ENCODE peak calls at places on chromosomes 6 and 20, in four cellular contexts. B is heart right ventricle, I is fibroblast of the aortic adventitia, D is OCI-LY7. F is an unnamed sample.

GRCh38 chr6:13611715-13612114 is 3.4 kb upstream of the NOL7 start:
- DNase-seq in D (peak; percentile 32), I (no peak), B (no peak), F (no peak)

GRCh38 chr20:2283706-2284423 is 11.9 kb upstream of the TGM3 start:
- DNase-seq in B (no peak), D (no peak), I (no peak), F (no peak)

GRCh38 chr20:49323622-49324238 is 45.9 kb upstream of the ZNFX1 start:
- DNase-seq in D (peak; percentile 52), I (peak; percentile 86), B (no peak), F (peak; percentile 64)

GRCh38 chr20:62063981-62064787 is 1.5 kb downstream of the TAF4 start:
- DNase-seq in B (peak; percentile 23), I (no peak), D (no peak), F (no peak)

GRCh38 chr6:45378324-45378926 is 691 bp upstream of the SUPT3H start:
- DNase-seq in B (peak; percentile 39), I (no peak), D (no peak), F (no peak)

GRCh38 chr6:9083108-9083507 is 647.8 kb upstream of the SLC35B3 start:
- DNase-seq in I (no peak), B (no peak), D (no peak), F (no peak)

GRCh38 chr6:138824482-138825134 is 28.7 kb downstream of the ECT2L start:
- DNase-seq in D (no peak), I (no peak), B (no peak), F (no peak)

GRCh38 chr6:47633141-47633540 is 65.2 kb upstream of the ADGRF4 start:
- DNase-seq in D (no peak), I (peak; percentile 34), B (no peak), F (no peak)

GRCh38 chr6:54697423-54697822 is 149.1 kb upstream of the FAM83B start:
- DNase-seq in I (peak; percentile 11), B (no peak), D (no peak), F (no peak)

GRCh38 chr6:167670938-167671338 is 155.8 kb upstream of the AFDN start:
- DNase-seq in B (no peak), I (no peak), D (no peak), F (no peak)

GRCh38 chr20:62887147-62887859 is 25.7 kb upstream of the TCFL5 start:
- DNase-seq in D (no peak), B (no peak), I (peak; percentile 66), F (peak; percentile 83)

GRCh38 chr6:23446394-23447001 is 679.5 kb upstream of the NRSN1 start:
- DNase-seq in I (peak; percentile 52), B (peak; percentile 7), D (no peak), F (peak; percentile 55)

GRCh38 chr6:139542351-139542750 is 167.9 kb upstream of the CITED2 start:
- DNase-seq in D (no peak), B (no peak), I (no peak), F (no peak)

GRCh38 chr6:39076993-39077535 is 28.5 kb downstream of the GLP1R start:
- DNase-seq in B (no peak), I (no peak), D (no peak), F (no peak)

GRCh38 chr6:14146459-14147096 is 29.0 kb downstream of the CD83 start:
- DNase-seq in D (no peak), B (no peak), I (no peak), F (no peak)

GRCh38 chr6:28522594-28523557 is 2.8 kb upstream of the GPX5 start:
- DNase-seq in D (no peak), I (no peak), B (no peak), F (no peak)

GRCh38 chr20:41172296-41173140 is 35.2 kb downstream of the PLCG1 start:
- DNase-seq in B (peak; percentile 14), I (no peak), D (no peak), F (no peak)

GRCh38 chr6:87333591-87334181 is 4.6 kb upstream of the GJB7 start:
- DNase-seq in D (peak; percentile 41), I (peak; percentile 34), B (peak; percentile 42), F (no peak)

GRCh38 chr6:113672691-113673149 is 184.4 kb upstream of the MARCKS start:
- DNase-seq in I (peak; percentile 94), B (peak; percentile 31), D (no peak), F (no peak)

GRCh38 chr20:31605902-31606677 is 1.0 kb downstream of the ID1 start:
- DNase-seq in D (no peak), B (no peak), I (peak; percentile 30), F (no peak)

GRCh38 chr6:6966569-6966968 is 141.2 kb upstream of the RREB1 start:
- DNase-seq in B (no peak), I (no peak), D (no peak), F (no peak)

GRCh38 chr6:146968041-146968760 is 236.0 kb upstream of the STXBP5 start:
- DNase-seq in D (no peak), B (no peak), I (peak; percentile 94), F (peak; percentile 74)

GRCh38 chr6:160810238-160810637 is 108.2 kb downstream of the PLG start:
- DNase-seq in B (no peak), D (no peak), I (no peak), F (no peak)

DNA sequence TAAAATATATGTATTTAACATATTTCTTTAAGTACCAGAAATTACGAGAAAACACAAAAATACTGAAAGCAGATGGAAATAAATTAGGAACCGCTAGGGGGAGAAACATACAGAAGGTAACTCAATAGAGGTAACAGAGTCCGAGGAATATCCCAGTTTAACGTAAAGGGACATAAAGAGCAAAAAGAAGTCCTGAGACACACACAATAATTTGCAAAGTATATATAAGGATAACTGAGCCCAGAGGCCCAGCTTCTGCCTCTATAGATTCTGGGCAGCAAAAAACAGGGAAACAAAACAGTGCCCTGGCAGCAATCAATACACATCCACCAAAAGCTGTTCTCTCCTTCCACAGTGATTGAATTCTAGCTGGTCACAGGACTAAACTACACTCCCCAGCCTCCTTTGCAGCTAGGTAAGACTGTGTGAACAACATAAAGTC is 15.1 kb downstream of the TBC1D32 start:
- DNase-seq in B (no peak), D (no peak), I (peak; percentile 56), F (no peak)
- TF ChIP-seq CTCF in B (peak; percentile 49), D (no peak), I (peak; percentile 70), F (peak; percentile 23)

GRCh38 chr6:170160031-170160627 is 130.7 kb downstream of the DLL1 start:
- DNase-seq in D (peak; percentile 68), B (no peak), I (no peak), F (no peak)

GRCh38 chr6:170158296-170159039 is 132.4 kb downstream of the DLL1 start:
- DNase-seq in D (no peak), I (no peak), B (no peak), F (no peak)

GRCh38 chr6:170157567-170158218 is 133.2 kb downstream of the DLL1 start:
- DNase-seq in B (no peak), I (no peak), D (no peak), F (no peak)

GRCh38 chr6:170160628-170161611 is 130.0 kb downstream of the DLL1 start:
- DNase-seq in B (no peak), D (no peak), I (no peak), F (no peak)

GRCh38 chr6:170159040-170159965 is 131.6 kb downstream of the DLL1 start:
- DNase-seq in I (no peak), B (no peak), D (no peak), F (no peak)
- H3K4me3 ChIP-seq in I (no peak overlapping the region), B (no peak overlapping the region), D (peak overlapping the region; percentile 59), F (no peak overlapping the region)

DNA sequence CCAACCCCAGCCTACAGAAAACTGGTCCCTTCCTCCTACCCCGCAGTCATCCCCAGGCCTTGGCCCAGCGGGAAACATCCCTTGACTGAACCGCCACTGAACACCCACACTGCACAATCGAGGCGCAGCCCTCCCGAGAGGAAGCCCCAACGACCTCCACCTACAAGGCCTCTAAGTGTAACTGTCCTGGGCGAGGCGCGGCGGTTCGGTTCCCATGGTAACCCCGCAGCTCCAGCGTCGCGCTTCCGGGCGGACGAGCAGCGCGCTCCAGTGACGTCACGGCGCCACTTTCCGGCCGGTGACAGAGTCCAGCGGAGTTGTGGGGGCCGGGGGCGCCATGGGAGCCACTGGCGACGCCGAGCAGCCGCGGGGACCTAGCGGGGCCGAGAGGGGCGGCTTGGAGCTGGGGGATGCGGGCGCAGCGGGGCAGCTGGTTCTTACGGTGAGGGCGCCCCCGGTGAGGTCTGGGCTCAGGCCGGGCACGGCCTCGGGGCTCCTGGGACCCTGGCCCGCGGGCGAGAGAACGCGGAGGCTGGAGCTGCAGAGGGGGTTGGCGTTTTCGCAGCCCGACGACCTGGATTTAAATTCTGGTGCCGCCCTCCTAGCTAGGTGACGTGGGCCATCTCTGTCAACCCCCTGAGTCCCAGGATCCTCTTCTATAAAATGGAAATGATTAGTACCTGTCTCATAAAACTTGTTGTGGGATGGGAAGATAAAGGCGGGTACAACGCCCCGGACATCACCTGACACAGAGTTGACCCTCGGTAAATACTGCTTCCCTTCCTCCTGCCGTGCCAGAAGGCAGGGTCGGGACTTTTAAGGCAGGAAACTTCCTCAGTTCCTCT is at the start of the genes DNTTIP1 and WFDC3:
- DNase-seq in D (peak; percentile 94), B (peak; percentile 93), I (peak; percentile 84), F (peak; percentile 49)
- TF ChIP-seq CTCF in D (no peak), B (no peak), I (no peak), F (no peak)

GRCh38 chr6:4675086-4675485 is 101.1 kb upstream of the CDYL start:
- DNase-seq in I (no peak), D (no peak), B (no peak), F (no peak)

GRCh38 chr6:4672772-4673171 is 103.4 kb upstream of the CDYL start:
- DNase-seq in B (no peak), D (no peak), I (peak; percentile 81), F (no peak)

GRCh38 chr6:4671587-4672115 is 104.6 kb upstream of the CDYL start:
- DNase-seq in B (no peak), I (no peak), D (no peak), F (no peak)

GRCh38 chr6:4676016-4676415 is 100.2 kb upstream of the CDYL start:
- DNase-seq in B (no peak), D (no peak), I (no peak), F (no peak)

DNA sequence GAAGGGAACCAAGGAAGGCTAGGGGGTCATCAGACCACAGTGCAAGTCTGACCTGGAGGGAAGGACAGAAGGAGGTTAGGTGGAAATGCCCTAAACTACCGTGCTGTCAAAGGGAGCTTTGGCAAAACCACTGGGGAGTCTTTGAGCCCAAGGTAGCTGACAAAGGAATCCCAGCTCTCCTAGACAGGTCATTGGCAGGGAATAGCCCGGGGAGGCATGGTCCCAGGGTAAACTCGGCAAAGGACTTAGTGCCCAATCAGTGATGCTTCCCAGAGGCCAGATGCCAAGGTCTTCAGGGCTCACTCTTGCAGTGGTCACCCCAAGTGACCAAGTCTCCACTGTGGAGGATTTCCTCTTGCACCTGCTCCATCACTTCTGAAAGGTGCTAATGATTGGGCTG is 102.3 kb upstream of the CDYL start:
- DNase-seq in D (no peak), B (no peak), I (no peak), F (no peak)
- H3K4me3 ChIP-seq in D (no peak overlapping the region), B (no peak overlapping the region), I (no peak overlapping the region), F (no peak overlapping the region)

F was measured in astrocyte of the cerebellum.